ENCODE peak calls at places on chromosomes 2 and 18, in eight cellular contexts. P, V, M, E, G, Q, N and Y are unnamed samples.

GRCh38 chr2:150997702-150998480 is 263.8 kb downstream of the RBM43 start:
- DNase-seq in P (no peak), V (no peak), M (no peak), E (no peak), G (no peak), Q (no peak), N (no peak), Y (no peak)

GRCh38 chr18:79531926-79532689 is 136.4 kb downstream of the NFATC1 start:
- DNase-seq in P (no peak), V (no peak), M (no peak), E (no peak), G (no peak), Q (no peak), N (no peak), Y (no peak)

GRCh38 chr2:41937464-41937861 is 110.4 kb upstream of the PKDCC start:
- DNase-seq in P (no peak), V (no peak), M (no peak), E (peak), G (no peak), Q (no peak), N (peak), Y (no peak)

GRCh38 chr2:18413794-18414396 is 146.6 kb downstream of the RDH14 start:
- DNase-seq in P (no peak), V (no peak), M (no peak), E (no peak), G (peak), Q (no peak), N (no peak), Y (peak)

GRCh38 chr2:222907790-222908431 is 47.1 kb downstream of the ACSL3 start:
- DNase-seq in P (no peak), V (peak), M (no peak), E (peak), G (no peak), Q (no peak), N (peak), Y (no peak)

GRCh38 chr2:232315049-232315922 is 63.3 kb upstream of the ALPP start:
- DNase-seq in P (peak), V (no peak), M (no peak), E (no peak), G (no peak), Q (peak), N (peak), Y (peak)

GRCh38 chr18:74840492-74841167 is 243.0 kb downstream of the ZNF407 start:
- DNase-seq in P (no peak), V (peak), M (no peak), E (no peak), G (no peak), Q (no peak), N (no peak), Y (no peak)

GRCh38 chr18:35409921-35410320 is 32.8 kb upstream of the ZNF396 start:
- DNase-seq in P (no peak), V (no peak), M (no peak), E (no peak), G (no peak), Q (no peak), N (no peak), Y (no peak)

GRCh38 chr18:4106407-4107033 is 348.6 kb downstream of the DLGAP1 start:
- DNase-seq in P (peak), V (peak), M (peak), E (peak), G (peak), Q (no peak), N (peak), Y (peak)

GRCh38 chr2:38665854-38666577 is at the start of gene GALM:
- DNase-seq in P (peak), V (peak), M (peak), E (peak), G (peak), Q (peak), N (peak), Y (peak)
- H3K27ac ChIP-seq in P (peak), V (peak), M (peak), E (no peak), G (peak), Q (peak), N (no peak), Y (peak)

GRCh38 chr18:10670856-10671255 is 145.0 kb downstream of the NAPG start:
- DNase-seq in P (no peak), V (no peak), M (no peak), E (no peak), G (no peak), Q (no peak), N (no peak), Y (no peak)
- TF ChIP-seq CTCF in P (no peak), V (no peak), M (no peak), E (no peak), G (no peak), Q (no peak), N (peak), Y (no peak)

GRCh38 chr2:31973665-31974064 is 37.1 kb downstream of the MEMO1 start:
- DNase-seq in P (no peak), V (no peak), M (no peak), E (no peak), G (no peak), Q (no peak), N (no peak), Y (no peak)

GRCh38 chr2:31979966-31980365 is 30.8 kb downstream of the MEMO1 start:
- DNase-seq in P (no peak), V (no peak), M (no peak), E (no peak), G (no peak), Q (no peak), N (no peak), Y (no peak)

GRCh38 chr2:31980674-31981356 is 30.0 kb downstream of the MEMO1 start:
- DNase-seq in P (no peak), V (peak), M (no peak), E (no peak), G (peak), Q (no peak), N (peak), Y (no peak)

GRCh38 chr2:31978998-31979397 is 31.8 kb downstream of the MEMO1 start:
- DNase-seq in P (no peak), V (no peak), M (no peak), E (no peak), G (no peak), Q (no peak), N (no peak), Y (no peak)

DNA sequence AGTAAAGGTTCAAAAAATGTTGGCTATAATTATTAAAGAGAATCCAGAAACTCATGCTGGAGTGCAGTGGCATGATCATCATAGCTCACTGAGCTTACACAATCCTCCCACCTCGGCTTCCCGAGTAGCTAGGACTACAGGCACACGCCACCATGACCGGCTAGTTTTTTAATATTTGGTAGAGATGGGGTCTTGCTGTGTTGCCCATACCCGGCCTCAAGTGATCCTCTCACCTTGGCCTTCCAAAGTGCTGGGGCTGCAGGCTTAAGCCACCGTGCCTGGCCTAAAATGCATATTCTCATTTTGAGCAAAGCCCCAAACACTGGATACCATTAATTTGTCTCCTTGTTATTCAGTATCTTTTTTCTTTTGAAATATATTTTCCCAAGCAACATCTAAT is 32.4 kb downstream of the MEMO1 start:
- DNase-seq in P (no peak), V (no peak), M (no peak), E (no peak), G (no peak), Q (no peak), N (no peak), Y (no peak)
- H3K27ac ChIP-seq in P (no peak), V (no peak), M (no peak), E (no peak), G (no peak), Q (no peak), N (no peak), Y (no peak)

GRCh38 chr2:15939556-15939853 is 845 bp upstream of the MYCN start:
- DNase-seq in P (peak), V (no peak), M (peak), E (no peak), G (peak), Q (no peak), N (no peak), Y (peak)

GRCh38 chr2:15940661-15941482 is 522 bp downstream of the MYCN start:
- DNase-seq in P (peak), V (no peak), M (no peak), E (no peak), G (peak), Q (no peak), N (peak), Y (peak)

GRCh38 chr2:15938803-15939555 is 1.4 kb upstream of the MYCN start:
- DNase-seq in P (no peak), V (no peak), M (no peak), E (peak), G (no peak), Q (no peak), N (peak), Y (no peak)

GRCh38 chr2:15941483-15941853 is 1.1 kb downstream of the MYCN start:
- DNase-seq in P (peak), V (no peak), M (no peak), E (peak), G (peak), Q (no peak), N (peak), Y (no peak)

GRCh38 chr2:15939854-15940660 is at the start of gene MYCN:
- DNase-seq in P (no peak), V (peak), M (no peak), E (peak), G (peak), Q (no peak), N (peak), Y (peak)
- TF ChIP-seq CTCF in P (no peak), V (no peak), M (no peak), E (peak), G (peak), Q (peak), N (peak), Y (peak)

GRCh38 chr2:39535606-39536185 is 98.6 kb upstream of the MAP4K3 start:
- DNase-seq in P (no peak), V (no peak), M (no peak), E (no peak), G (no peak), Q (no peak), N (no peak), Y (no peak)

GRCh38 chr2:39531220-39531777 is 94.2 kb upstream of the MAP4K3 start:
- DNase-seq in P (no peak), V (no peak), M (no peak), E (no peak), G (no peak), Q (no peak), N (no peak), Y (no peak)

GRCh38 chr2:39532933-39533332 is 95.8 kb upstream of the MAP4K3 start:
- DNase-seq in P (no peak), V (no peak), M (no peak), E (no peak), G (no peak), Q (no peak), N (no peak), Y (no peak)

GRCh38 chr2:39537150-39537549 is 100.1 kb upstream of the MAP4K3 start:
- DNase-seq in P (no peak), V (no peak), M (no peak), E (no peak), G (no peak), Q (no peak), N (no peak), Y (no peak)

DNA sequence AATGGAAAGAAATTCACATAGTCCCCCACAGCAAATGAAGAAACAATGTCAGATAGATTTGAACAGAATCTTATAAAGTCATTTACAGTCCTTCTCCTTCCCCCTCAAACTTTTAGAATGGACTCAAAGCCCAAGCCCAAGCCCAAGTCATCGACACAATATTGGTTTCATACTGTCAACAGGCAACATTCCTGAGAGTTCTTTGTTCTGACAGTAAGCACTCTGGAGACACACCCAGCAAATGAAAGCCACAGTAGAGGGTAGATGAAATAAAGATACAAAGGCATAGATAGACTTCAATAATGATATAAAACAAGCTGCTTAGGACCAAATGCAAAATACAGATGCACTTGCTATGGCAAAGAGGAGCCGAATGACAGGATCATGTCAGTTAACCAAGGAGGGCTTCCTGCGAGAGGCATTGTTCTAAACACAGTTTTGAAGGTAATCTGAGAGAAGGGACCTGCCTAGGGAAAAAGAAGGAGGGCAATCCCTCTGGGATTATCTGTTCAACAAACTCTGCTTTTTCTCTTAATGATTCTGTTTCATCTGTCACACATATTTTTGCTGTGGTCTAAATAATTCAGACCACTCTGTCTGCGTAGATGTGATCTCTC is 97.1 kb upstream of the MAP4K3 start:
- DNase-seq in P (no peak), V (peak), M (no peak), E (no peak), G (no peak), Q (no peak), N (peak), Y (no peak)
- H3K27ac ChIP-seq in P (no peak), V (no peak), M (no peak), E (no peak), G (peak), Q (no peak), N (no peak), Y (peak)

DNA sequence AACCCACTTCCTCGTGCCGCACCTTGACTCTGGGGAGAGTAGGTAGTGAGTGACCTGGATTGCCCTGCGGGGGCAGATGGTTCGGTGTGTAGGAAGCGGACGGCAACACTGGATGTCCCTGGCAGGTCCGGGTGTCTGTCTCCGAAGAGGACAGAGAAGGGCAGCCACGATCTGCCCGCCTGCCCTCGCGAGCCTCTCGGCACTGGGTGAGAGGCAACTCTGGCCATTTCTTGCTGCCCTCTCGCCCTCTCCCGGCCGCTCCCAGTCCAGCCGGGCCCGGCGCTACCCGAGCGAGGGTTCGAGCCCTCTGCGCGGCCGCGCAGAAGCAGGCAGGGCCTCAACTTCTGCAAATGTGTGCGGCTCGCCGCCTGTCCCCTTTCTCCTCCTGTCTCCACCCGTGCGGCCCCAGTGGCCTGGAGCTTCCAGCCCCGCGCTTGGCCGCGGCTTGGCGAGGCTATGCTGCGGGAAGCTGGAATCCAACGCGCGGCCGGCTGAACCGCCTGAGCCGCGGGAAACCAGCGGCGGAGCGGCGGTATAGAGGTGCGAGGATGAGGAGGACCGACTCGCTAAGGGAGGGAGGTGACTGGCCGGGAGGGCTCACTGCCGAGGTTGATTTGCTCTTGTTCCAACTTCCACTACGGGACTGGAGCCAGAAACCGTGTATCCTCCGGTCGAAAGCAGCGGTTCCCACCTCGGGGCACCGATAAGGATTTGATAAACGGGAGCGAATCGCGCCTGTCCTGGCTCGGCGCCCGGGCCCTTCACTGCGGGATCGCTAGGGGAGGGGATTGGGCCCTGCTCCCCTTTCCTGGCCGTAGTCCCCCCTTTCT is 1.5 kb downstream of the EPAS1 start:
- DNase-seq in P (peak), V (no peak), M (peak), E (peak), G (peak), Q (peak), N (peak), Y (peak)
- TF ChIP-seq CTCF in P (peak), V (peak), M (peak), E (peak), G (peak), Q (no peak), N (peak), Y (no peak)

GRCh38 chr2:66443977-66444855 is 9.3 kb downstream of the MEIS1 start:
- DNase-seq in P (no peak), V (no peak), M (no peak), E (no peak), G (no peak), Q (no peak), N (peak), Y (peak)
- H3K27ac ChIP-seq in P (peak), V (no peak), M (peak), E (no peak), G (no peak), Q (peak), N (no peak), Y (peak)